ENCODE peak calls at places on chromosomes 6 and 20, in four cellular contexts. Y is IMR-90, R is tibial artery, J is stomach. N is an unnamed sample. For H3K4me1, the result is how much of the 10 kb centered on the place peaks cover.

GRCh38 chr6:111576302-111576701 is 29.4 kb downstream of the TRAF3IP2 start:
- DNase-seq in Y (peak), R (no peak), J (no peak), N (no peak)

GRCh38 chr20:46784450-46785127 is 75.1 kb downstream of the SLC2A10 start:
- DNase-seq in J (no peak), R (no peak), Y (peak), N (no peak)

GRCh38 chr20:22584922-22585785 is 782 bp upstream of the FOXA2 start:
- DNase-seq in R (no peak), J (peak), Y (no peak), N (peak)

GRCh38 chr6:121607716-121608115 is 172.3 kb downstream of the GJA1 start:
- DNase-seq in J (no peak), Y (no peak), R (no peak), N (no peak)

GRCh38 chr6:170166511-170167122 is 124.3 kb downstream of the DLL1 start:
- DNase-seq in J (peak), Y (no peak), R (no peak), N (no peak)

GRCh38 chr6:137882225-137882961 is 15.3 kb downstream of the TNFAIP3 start:
- DNase-seq in J (no peak), Y (peak), R (no peak), N (no peak)

GRCh38 chr6:166761801-166762200 is 134.8 kb upstream of the RPS6KA2 start:
- DNase-seq in J (no peak), Y (no peak), R (no peak), N (no peak)

GRCh38 chr20:64104667-64105451 is 2.5 kb downstream of the NPBWR2 start:
- DNase-seq in Y (no peak), J (no peak), R (peak), N (no peak)

GRCh38 chr6:144449911-144450690 is 165.0 kb downstream of the UTRN start:
- DNase-seq in J (no peak), R (no peak), Y (no peak), N (no peak)

GRCh38 chr6:157976345-157977175 is 5.1 kb upstream of the SYNJ2 start:
- DNase-seq in Y (no peak), R (no peak), J (no peak), N (no peak)

DNA sequence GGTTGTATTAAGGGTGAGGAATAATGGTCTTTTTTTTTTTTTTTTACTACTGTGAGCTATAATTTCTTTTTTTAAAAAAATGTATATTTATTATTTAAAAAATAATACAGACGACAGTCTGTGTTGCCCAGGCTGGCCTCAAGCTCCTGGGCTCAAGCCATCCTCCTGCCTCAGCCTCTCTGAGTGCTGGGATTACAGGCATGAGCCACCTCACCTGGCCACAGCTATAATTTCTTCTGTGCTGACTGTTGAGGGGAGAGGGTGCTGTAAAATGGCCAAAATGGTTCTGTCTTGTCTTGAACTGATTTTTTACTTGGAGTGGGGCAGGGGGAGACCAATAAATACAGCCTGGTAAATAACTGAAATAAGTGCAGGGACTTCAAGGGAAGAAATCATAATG is 3.6 kb downstream of the SRSF3 start:
- DNase-seq in J (no peak), Y (no peak), R (no peak), N (no peak)
- H3K4me1 ChIP-seq in J (half or more), Y (under half), R (half or more), N (under half)

GRCh38 chr6:25242567-25242966 is 36.6 kb upstream of the CARMIL1 start:
- DNase-seq in Y (no peak), J (no peak), R (no peak), N (no peak)
- H3K4me1 ChIP-seq in Y (under half), J (under half), R (under half), N (under half)

DNA sequence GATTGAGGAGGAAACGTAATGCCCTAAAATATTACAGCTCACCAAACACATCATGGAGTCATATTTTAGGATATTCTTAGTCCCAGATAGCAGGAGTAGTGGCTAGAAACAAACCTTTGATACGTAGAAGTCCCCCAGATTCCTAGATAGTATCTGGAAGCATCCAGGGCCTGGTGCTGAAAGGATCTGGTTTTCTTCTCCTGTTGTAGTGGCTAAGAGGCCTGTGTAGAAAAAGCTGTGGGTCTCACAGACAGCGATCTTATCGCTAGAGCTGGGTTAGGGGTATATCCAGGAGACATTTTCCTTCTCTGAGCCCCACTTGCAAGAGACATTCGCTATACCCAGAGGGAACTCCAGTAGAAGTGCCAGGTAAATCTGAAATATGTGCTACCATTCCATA is 139.9 kb downstream of the KCNQ5 start:
- DNase-seq in R (no peak), J (no peak), Y (no peak), N (no peak)
- H3K4me1 ChIP-seq in R (under half), J (under half), Y (under half), N (under half)

GRCh38 chr20:4084096-4084495 is 68.7 kb upstream of the RNF24 start:
- DNase-seq in J (no peak), Y (no peak), R (no peak), N (no peak)

GRCh38 chr20:4084721-4085120 is 69.4 kb upstream of the RNF24 start:
- DNase-seq in J (no peak), R (no peak), Y (no peak), N (no peak)

GRCh38 chr20:4087923-4088322 is 72.6 kb upstream of the RNF24 start:
- DNase-seq in Y (peak), R (no peak), J (no peak), N (no peak)

GRCh38 chr20:4088766-4089165 is 73.4 kb upstream of the RNF24 start:
- DNase-seq in J (no peak), R (no peak), Y (no peak), N (no peak)

GRCh38 chr20:4086771-4087677 is 71.7 kb upstream of the RNF24 start:
- DNase-seq in J (no peak), Y (no peak), R (no peak), N (no peak)
- H3K4me1 ChIP-seq in J (under half), Y (under half), R (under half), N (under half)

GRCh38 chr6:129696843-129697242 is 13.1 kb downstream of the ARHGAP18 start:
- DNase-seq in R (no peak), J (no peak), Y (no peak), N (no peak)

GRCh38 chr6:129697788-129698187 is 12.2 kb downstream of the ARHGAP18 start:
- DNase-seq in J (no peak), R (no peak), Y (no peak), N (no peak)

GRCh38 chr6:129694036-129694435 is 15.9 kb downstream of the ARHGAP18 start:
- DNase-seq in Y (no peak), J (no peak), R (no peak), N (no peak)

GRCh38 chr6:129695373-129696027 is 14.5 kb downstream of the ARHGAP18 start:
- DNase-seq in R (no peak), J (no peak), Y (no peak), N (peak)

DNA sequence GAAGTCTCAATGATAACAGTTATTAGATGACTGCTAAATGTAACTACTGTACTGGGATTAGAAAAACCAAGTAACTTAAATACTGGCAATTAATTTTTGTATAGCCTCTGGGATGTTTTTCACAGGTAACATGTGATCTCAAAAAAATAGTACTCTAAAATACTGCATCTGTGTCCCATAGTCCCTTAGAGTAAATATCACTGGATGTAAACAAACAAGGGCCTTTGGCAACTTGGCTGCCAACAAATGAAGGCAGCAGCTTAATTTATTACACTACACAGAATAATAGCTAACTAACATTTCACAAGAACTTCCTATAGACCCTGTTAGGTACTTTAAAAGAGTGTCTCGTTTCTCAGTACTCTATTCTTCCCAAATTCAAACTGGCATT is 14.0 kb downstream of the ARHGAP18 start:
- DNase-seq in Y (no peak), J (no peak), R (no peak), N (no peak)
- H3K4me1 ChIP-seq in Y (under half), J (half or more), R (under half), N (under half)